ENCODE peak calls at places on chromosomes 13 and 19, in nine cellular contexts. U, C, K, M, O, X, T, V and Q are unnamed samples.

GRCh38 chr19:33406521-33407139 is 33.1 kb downstream of the CEBPG start:
- DNase-seq in O (peak; percentile 72), X (peak; percentile 75), M (peak; percentile 82), C (peak; percentile 56), T (no peak), U (peak; percentile 32), K (peak; percentile 71), V (no peak), Q (no peak)

GRCh38 chr13:59266478-59267063 is 897.2 kb downstream of the DIAPH3 start:
- DNase-seq in U (no peak), T (no peak), X (no peak), O (no peak), M (no peak), V (no peak), C (no peak), K (no peak), Q (no peak)

GRCh38 chr19:858868-859843 is at the start of gene CFD:
- DNase-seq in U (no peak), T (peak; percentile 83), C (no peak), O (no peak), X (peak; percentile 46), V (no peak), K (peak; percentile 81), M (peak; percentile 82), Q (no peak)

GRCh38 chr13:47064381-47064780 is 167.5 kb upstream of the HTR2A start:
- DNase-seq in K (no peak), T (no peak), V (no peak), U (no peak), O (no peak), X (no peak), C (no peak), M (no peak), Q (no peak)

GRCh38 chr13:109400625-109401257 is 385.6 kb downstream of the IRS2 start:
- DNase-seq in C (no peak), M (no peak), O (no peak), X (no peak), U (no peak), T (no peak), V (no peak), K (peak; percentile 29), Q (no peak)

GRCh38 chr19:42345191-42345812 is 19.9 kb downstream of the MEGF8 start:
- DNase-seq in K (no peak), U (no peak), X (no peak), M (no peak), O (no peak), V (no peak), T (no peak), C (no peak), Q (no peak)

GRCh38 chr19:6890938-6891337 is 3.6 kb downstream of the ADGRE1 start:
- DNase-seq in O (no peak), T (no peak), U (no peak), K (no peak), X (no peak), V (no peak), M (no peak), C (no peak), Q (no peak)

GRCh38 chr13:87953381-87953780 is 282.2 kb downstream of the SLITRK5 start:
- DNase-seq in C (no peak), U (no peak), O (no peak), K (no peak), T (no peak), M (no peak), V (no peak), X (no peak), Q (no peak)

GRCh38 chr13:51044023-51044665 is 66.9 kb downstream of the C13orf42 start:
- DNase-seq in V (no peak), U (no peak), O (no peak), M (no peak), T (no peak), K (no peak), C (no peak), X (no peak), Q (no peak)

GRCh38 chr19:13198634-13199033 is 48.4 kb downstream of the IER2 start:
- DNase-seq in U (no peak), M (no peak), T (no peak), K (no peak), O (no peak), C (no peak), X (no peak), V (no peak), Q (no peak)

GRCh38 chr19:18429717-18430416 is 8.1 kb downstream of the ISYNA1 start:
- DNase-seq in O (peak; percentile 13), K (peak; percentile 17), X (no peak), T (no peak), U (no peak), M (no peak), V (no peak), C (no peak), Q (no peak)

GRCh38 chr13:71870036-71870435 is 3.0 kb upstream of the DACH1 start:
- DNase-seq in K (no peak), X (no peak), U (no peak), M (no peak), V (no peak), O (no peak), C (no peak), T (no peak), Q (no peak)

GRCh38 chr13:57653229-57653994 is 21.9 kb downstream of the PCDH17 start:
- DNase-seq in U (no peak), O (no peak), C (peak; percentile 5), T (no peak), V (no peak), M (no peak), K (no peak), X (no peak), Q (no peak)

GRCh38 chr13:97295279-97296182 is 73.4 kb downstream of the MBNL2 start:
- DNase-seq in M (no peak), U (no peak), K (no peak), T (peak; percentile 77), O (no peak), V (peak; percentile 26), C (no peak), X (no peak), Q (no peak)
- H3K27ac ChIP-seq in M (no peak overlapping the region), U (no peak overlapping the region), K (peak overlapping the region; percentile 48), T (peak overlapping the region; percentile 8), O (no peak overlapping the region), V (peak overlapping the region; percentile 81), C (peak overlapping the region; percentile 50), X (no peak overlapping the region), Q (no peak overlapping the region)

GRCh38 chr19:39152066-39152465 is 26.5 kb downstream of the PAK4 start:
- DNase-seq in K (no peak), M (no peak), V (no peak), U (no peak), X (no peak), T (no peak), C (no peak), O (no peak), Q (no peak)
- H3K4me3 ChIP-seq in K (no peak overlapping the region), M (no peak overlapping the region), V (no peak overlapping the region), U (no peak overlapping the region), X (no peak overlapping the region), T (no peak overlapping the region), C (no peak overlapping the region), O (no peak overlapping the region), Q (no peak overlapping the region)

GRCh38 chr13:41970022-41970421 is 9.1 kb upstream of the VWA8 start:
- DNase-seq in U (no peak), T (no peak), M (no peak), O (no peak), C (no peak), K (no peak), V (no peak), X (no peak), Q (no peak)

GRCh38 chr13:41974262-41974900 is 13.5 kb upstream of the VWA8 start:
- DNase-seq in X (no peak), M (no peak), C (peak; percentile 50), K (no peak), O (no peak), V (no peak), U (no peak), T (no peak), Q (no peak)

GRCh38 chr13:41970918-41971317 is 10.0 kb upstream of the VWA8 start:
- DNase-seq in M (no peak), K (no peak), U (no peak), O (no peak), C (no peak), T (no peak), X (no peak), V (no peak), Q (no peak)

GRCh38 chr13:41973247-41973741 is 12.4 kb upstream of the VWA8 start:
- DNase-seq in T (no peak), O (no peak), X (no peak), M (no peak), C (no peak), U (no peak), K (no peak), V (no peak), Q (no peak)

DNA sequence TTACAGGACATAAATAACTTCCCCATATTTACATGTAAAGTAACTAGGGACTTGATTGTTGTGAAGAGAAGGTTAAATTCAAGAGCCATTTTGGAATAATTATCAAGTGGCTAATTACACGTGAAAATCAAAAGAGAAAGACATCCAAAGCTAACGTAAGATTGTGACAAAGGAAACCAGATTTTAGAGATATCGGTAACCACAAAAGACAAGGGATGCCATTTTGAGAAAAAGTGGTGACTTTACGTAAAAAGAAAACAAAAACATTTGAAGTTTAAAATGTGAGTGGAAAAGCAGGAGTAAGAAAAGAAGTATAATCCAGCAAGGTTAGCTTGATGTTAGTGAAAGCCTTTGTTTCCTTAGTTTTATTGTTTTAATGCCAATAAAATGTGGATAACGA is 10.9 kb upstream of the VWA8 start:
- DNase-seq in V (no peak), X (no peak), C (no peak), T (no peak), K (no peak), U (no peak), M (no peak), O (no peak), Q (no peak)
- H3K27ac ChIP-seq in V (no peak overlapping the region), X (no peak overlapping the region), C (no peak overlapping the region), T (no peak overlapping the region), K (no peak overlapping the region), U (no peak overlapping the region), M (no peak overlapping the region), O (no peak overlapping the region), Q (no peak overlapping the region)

DNA sequence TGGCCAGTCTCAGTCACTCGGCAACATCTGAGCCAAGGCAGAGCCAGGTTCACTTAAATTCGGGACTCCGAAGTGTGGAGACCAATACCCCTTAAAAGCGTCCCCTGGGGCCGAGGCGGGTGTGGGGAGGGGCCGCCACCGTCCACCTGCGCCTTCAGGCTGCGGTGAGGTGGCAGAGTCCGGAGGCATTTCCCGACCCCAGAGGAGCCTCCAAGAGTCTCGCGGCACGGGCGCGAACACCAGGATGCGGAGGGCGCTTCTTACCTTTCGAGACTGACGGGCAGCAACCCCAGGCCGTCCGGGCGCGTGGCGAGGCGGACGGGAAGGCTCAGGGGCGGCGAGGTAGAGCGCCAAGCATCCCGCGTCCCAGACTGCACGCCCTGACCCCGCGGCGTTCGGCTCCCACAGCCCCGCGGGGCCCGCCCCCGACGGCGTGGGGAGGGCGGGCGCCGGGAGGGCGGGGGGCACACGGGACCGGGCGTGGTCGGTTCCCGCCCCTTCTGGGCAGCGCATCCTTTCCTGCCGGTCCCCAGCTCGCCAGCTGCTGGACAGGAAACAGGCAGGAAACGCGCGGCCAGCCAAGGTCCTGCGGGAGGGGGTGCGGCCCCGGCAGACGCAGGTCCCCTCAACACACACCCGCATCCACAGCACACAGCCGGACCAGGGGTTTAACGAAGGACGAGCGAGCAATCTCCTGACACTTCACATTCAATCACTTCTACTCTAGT is at the start of gene THSD1:
- DNase-seq in M (peak; percentile 79), U (no peak), X (no peak), O (peak; percentile 34), T (no peak), K (peak; percentile 86), C (no peak), V (no peak), Q (peak; percentile 82)
- H3K4me3 ChIP-seq in M (peak within 1 kb of the TSS; percentile 69), U (no peak within 1 kb of the TSS), X (no peak within 1 kb of the TSS), O (no peak within 1 kb of the TSS), T (no peak within 1 kb of the TSS), K (peak within 1 kb of the TSS; percentile 80), C (no peak within 1 kb of the TSS), V (peak within 1 kb of the TSS; percentile 74), Q (peak within 1 kb of the TSS; percentile 74)